ENCODE peak calls at places on chromosomes 1 and 21, in seven cellular contexts. I, F, V, O, R, W and H are unnamed samples.

GRCh38 chr1:43402055-43402865 is 12.6 kb downstream of the SZT2 start:
- DNase-seq in F (no peak), O (no peak), W (peak; percentile 79), V (no peak), I (no peak), R (no peak), H (no peak)

GRCh38 chr1:237975903-237976302 is 85.2 kb upstream of the ZP4 start:
- DNase-seq in F (no peak), W (no peak), R (no peak), V (no peak), I (no peak), O (no peak), H (no peak)

GRCh38 chr1:204904228-204904810 is 33.7 kb downstream of the NFASC start:
- DNase-seq in R (no peak), I (no peak), F (no peak), O (no peak), W (no peak), V (no peak), H (no peak)

GRCh38 chr1:27615346-27616004 is 11.5 kb upstream of the AHDC1 start:
- DNase-seq in I (no peak), O (no peak), R (no peak), V (no peak), W (no peak), F (peak; percentile 66), H (no peak)

GRCh38 chr1:221856188-221857093 is 114.6 kb upstream of the DUSP10 start:
- DNase-seq in F (no peak), I (peak; percentile 81), R (no peak), W (no peak), V (no peak), O (no peak), H (peak; percentile 81)

GRCh38 chr1:113998361-113998760 is 19.1 kb downstream of the OLFML3 start:
- DNase-seq in W (no peak), O (no peak), I (peak; percentile 33), R (peak; percentile 61), F (no peak), V (no peak), H (no peak)

GRCh38 chr1:41361495-41362356 is 492 bp downstream of the FOXO6 start:
- DNase-seq in F (peak; percentile 74), I (no peak), R (no peak), W (peak; percentile 52), V (no peak), O (peak; percentile 55), H (no peak)

GRCh38 chr1:54436826-54437225 is 30.6 kb upstream of the SSBP3 start:
- DNase-seq in F (no peak), W (no peak), R (no peak), V (no peak), O (no peak), I (no peak), H (no peak)

GRCh38 chr1:29033829-29034466 is 89.8 kb downstream of the TMEM200B start:
- DNase-seq in O (no peak), F (no peak), W (no peak), I (peak; percentile 67), R (peak; percentile 70), V (no peak), H (peak; percentile 55)

GRCh38 chr1:36446261-36446660 is 4.0 kb downstream of the OSCP1 start:
- DNase-seq in R (peak; percentile 65), I (no peak), W (peak; percentile 39), O (peak; percentile 43), V (no peak), F (no peak), H (no peak)

GRCh38 chr21:33383056-33383888 is 19.9 kb upstream of the IFNGR2 start:
- DNase-seq in W (peak; percentile 13), R (no peak), F (peak; percentile 79), O (no peak), I (peak; percentile 91), V (no peak), H (peak; percentile 97)

GRCh38 chr1:152220166-152221163 is 3.5 kb downstream of the HRNR start:
- DNase-seq in O (no peak), F (peak; percentile 51), W (no peak), R (no peak), V (no peak), I (no peak), H (no peak)

GRCh38 chr1:154837679-154838171 is 32.4 kb downstream of the KCNN3 start:
- DNase-seq in I (peak; percentile 18), R (no peak), V (no peak), O (no peak), F (no peak), W (no peak), H (no peak)

GRCh38 chr1:22685675-22686074 is 25.0 kb upstream of the EPHB2 start:
- DNase-seq in O (peak; percentile 53), I (no peak), R (no peak), F (no peak), V (no peak), W (no peak), H (no peak)

GRCh38 chr1:14894811-14895524 is 258.6 kb upstream of the TMEM51 start:
- DNase-seq in R (peak; percentile 79), V (no peak), I (no peak), F (no peak), O (no peak), W (no peak), H (no peak)

GRCh38 chr1:57307382-57307781 is 116.5 kb downstream of the DAB1 start:
- DNase-seq in V (no peak), I (no peak), W (peak; percentile 2), O (no peak), F (no peak), R (peak; percentile 83), H (peak; percentile 21)

GRCh38 chr1:88763649-88764406 is 79.8 kb downstream of the PKN2 start:
- DNase-seq in F (no peak), I (peak; percentile 49), R (no peak), O (no peak), W (no peak), V (peak; percentile 41), H (no peak)

GRCh38 chr21:29529139-29529538 is 230.4 kb downstream of the BACH1 start:
- DNase-seq in O (no peak), V (no peak), F (no peak), W (no peak), I (no peak), R (no peak), H (no peak)

GRCh38 chr1:49765034-49765433 is 258.7 kb downstream of the AGBL4 start:
- DNase-seq in V (no peak), O (no peak), F (no peak), I (no peak), R (peak; percentile 41), W (peak; percentile 3), H (peak; percentile 2)
- TF ChIP-seq CTCF in V (no peak), O (no peak), F (no peak), I (no peak), R (peak; percentile 51), W (peak; percentile 6), H (peak; percentile 10)

GRCh38 chr1:180933141-180933540 is 20.4 kb downstream of the KIAA1614 start:
- DNase-seq in W (no peak), O (no peak), V (no peak), I (no peak), R (no peak), F (no peak), H (no peak)
- TF ChIP-seq CTCF in W (no peak), O (no peak), V (no peak), I (no peak), R (peak; percentile 17), F (no peak), H (no peak)

GRCh38 chr21:45292399-45293213 is 4.9 kb upstream of the POFUT2 start:
- DNase-seq in I (peak; percentile 89), V (no peak), R (peak; percentile 89), W (peak; percentile 90), F (peak; percentile 86), O (peak; percentile 89), H (peak; percentile 79)

GRCh38 chr21:45291613-45292398 is 4.1 kb upstream of the POFUT2 start:
- DNase-seq in I (no peak), O (no peak), R (no peak), F (peak; percentile 67), W (peak; percentile 41), V (no peak), H (no peak)

GRCh38 chr21:45294509-45295291 is 7.0 kb upstream of the POFUT2 start:
- DNase-seq in R (no peak), I (peak; percentile 99), W (peak; percentile 84), V (peak; percentile 90), O (peak; percentile 66), F (peak; percentile 83), H (no peak)

GRCh38 chr21:45293726-45294401 is 6.2 kb upstream of the POFUT2 start:
- DNase-seq in R (no peak), O (no peak), V (no peak), I (no peak), F (peak; percentile 67), W (peak; percentile 74), H (no peak)

DNA sequence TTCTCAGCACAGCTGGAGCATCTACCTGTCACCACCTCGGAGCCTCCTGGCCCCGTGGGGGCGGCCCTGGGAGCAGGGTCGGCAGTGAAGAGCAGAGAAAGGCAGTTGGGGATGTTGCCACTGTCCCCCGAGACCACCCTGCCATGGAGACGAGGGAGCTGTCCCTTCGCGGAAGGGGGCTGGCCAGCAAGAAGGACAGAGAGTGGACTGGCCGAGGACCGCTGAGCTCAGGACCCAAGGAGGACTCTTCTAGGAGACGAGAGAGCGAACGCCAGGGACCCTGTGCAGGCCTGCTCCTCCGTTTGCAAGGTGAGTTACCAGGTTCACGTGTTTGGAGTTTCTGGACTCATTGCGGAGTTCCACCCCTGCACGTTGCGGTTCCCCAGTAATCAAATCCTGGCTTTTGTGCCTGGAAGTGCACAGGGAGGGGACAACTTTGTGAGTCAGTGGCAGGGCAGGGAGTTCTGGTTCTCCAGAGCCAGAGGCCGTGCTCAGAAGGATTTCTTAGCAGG is 5.6 kb upstream of the POFUT2 start:
- DNase-seq in I (peak; percentile 62), W (no peak), F (peak; percentile 73), R (no peak), O (no peak), V (no peak), H (no peak)
- TF ChIP-seq CTCF in I (no peak), W (no peak), F (no peak), R (no peak), O (no peak), V (no peak), H (no peak)

GRCh38 chr21:36707763-36708511 is 9.0 kb downstream of the SIM2 start:
- DNase-seq in F (no peak), V (no peak), O (no peak), W (no peak), R (no peak), I (no peak), H (no peak)

GRCh38 chr21:36709868-36710728 is 11.2 kb downstream of the SIM2 start:
- DNase-seq in W (no peak), I (no peak), V (no peak), R (no peak), F (no peak), O (no peak), H (no peak)

GRCh38 chr21:36709030-36709867 is 10.3 kb downstream of the SIM2 start:
- DNase-seq in R (no peak), F (no peak), V (no peak), O (no peak), I (no peak), W (no peak), H (no peak)

GRCh38 chr21:36708512-36709029 is 9.7 kb downstream of the SIM2 start:
- DNase-seq in F (no peak), O (no peak), R (no peak), W (no peak), V (no peak), I (no peak), H (no peak)

DNA sequence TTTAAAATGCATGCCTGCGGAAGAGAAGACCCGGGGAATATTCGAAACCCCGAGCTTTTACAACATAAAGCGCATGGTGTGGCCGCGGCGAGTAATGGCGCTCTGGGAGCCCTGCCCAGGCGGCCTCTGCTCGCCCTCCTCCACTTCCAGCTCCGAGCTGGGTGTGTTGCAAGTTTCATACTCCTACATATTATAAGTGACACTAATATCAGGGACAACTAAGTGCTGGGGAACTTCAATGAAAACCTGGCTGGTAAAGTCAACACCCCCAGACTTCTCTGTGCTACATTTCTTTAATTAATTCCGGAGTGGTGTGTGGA is 11.8 kb downstream of the SIM2 start:
- DNase-seq in W (no peak), R (peak; percentile 61), F (no peak), O (no peak), I (no peak), V (no peak), H (no peak)
- TF ChIP-seq CTCF in W (no peak), R (no peak), F (no peak), O (no peak), I (no peak), V (no peak), H (no peak)